ENCODE peak calls at places on chromosomes 5 and 9, in six cellular contexts. L is GM23338, X is HCT116, S is Panc1, U is HepG2, B is upper lobe of left lung. W is an unnamed sample.

GRCh38 chr5:96051401-96051830 is 89.8 kb upstream of the ELL2 start:
- ATAC-seq in L (no peak), X (no peak), S (no peak), U (no peak), B (no peak), W (no peak)

GRCh38 chr9:127185931-127186781 is 63.7 kb upstream of the ANGPTL2 start:
- ATAC-seq in L (no peak), X (no peak), S (no peak), U (peak; percentile 50), B (peak; percentile 88), W (peak; percentile 83)

GRCh38 chr9:34486572-34486971 is 28.0 kb downstream of the DNAI1 start:
- ATAC-seq in L (no peak), X (no peak), S (no peak), U (no peak), B (no peak), W (no peak)

GRCh38 chr5:176180781-176181180 is 57.4 kb upstream of the SIMC1 start:
- ATAC-seq in L (peak; percentile 48), X (no peak), S (peak; percentile 22), U (peak; percentile 41), B (no peak), W (no peak)

GRCh38 chr5:9524941-9525340 is 20.9 kb downstream of the SEMA5A start:
- ATAC-seq in L (no peak), X (no peak), S (no peak), U (no peak), B (no peak), W (no peak)

GRCh38 chr9:129242971-129243561 is 65.0 kb upstream of the IER5L start:
- ATAC-seq in L (peak; percentile 40), X (no peak), S (no peak), U (no peak), B (peak; percentile 82), W (peak; percentile 87)

GRCh38 chr5:5317976-5318375 is 104.5 kb upstream of the ICE1 start:
- ATAC-seq in L (no peak), X (no peak), S (no peak), U (no peak), B (no peak), W (no peak)

GRCh38 chr5:134603059-134603458 is 29.6 kb downstream of the SAR1B start:
- ATAC-seq in L (no peak), X (no peak), S (no peak), U (no peak), B (no peak), W (no peak)

GRCh38 chr9:14131353-14132088 is 182.4 kb downstream of the NFIB start:
- ATAC-seq in L (no peak), X (no peak), S (no peak), U (no peak), B (no peak), W (no peak)

GRCh38 chr5:32290922-32291321 is 21.8 kb downstream of the MTMR12 start:
- ATAC-seq in L (no peak), X (no peak), S (no peak), U (no peak), B (no peak), W (no peak)

GRCh38 chr5:167952278-167952990 is 339.0 kb upstream of the WWC1 start:
- ATAC-seq in L (peak; percentile 74), X (no peak), S (peak; percentile 92), U (no peak), B (no peak), W (no peak)

GRCh38 chr5:61649971-61650370 is 317.9 kb downstream of the ZSWIM6 start:
- ATAC-seq in L (no peak), X (no peak), S (no peak), U (no peak), B (no peak), W (no peak)

GRCh38 chr5:172303090-172303995 is 19.8 kb upstream of the UBTD2 start:
- ATAC-seq in L (peak; percentile 52), X (peak; percentile 69), S (peak; percentile 74), U (peak; percentile 72), B (peak; percentile 89), W (peak; percentile 78)

GRCh38 chr5:8135742-8136141 is 266.8 kb downstream of the MTRR start:
- ATAC-seq in L (no peak), X (no peak), S (no peak), U (no peak), B (no peak), W (no peak)

GRCh38 chr5:73419414-73420390 is 28.9 kb downstream of the FOXD1 start:
- ATAC-seq in L (peak; percentile 83), X (no peak), S (peak; percentile 46), U (no peak), B (peak; percentile 63), W (peak; percentile 33)

GRCh38 chr5:95969055-95969454 is 7.4 kb upstream of the ELL2 start:
- ATAC-seq in L (no peak), X (no peak), S (no peak), U (no peak), B (no peak), W (no peak)

GRCh38 chr5:93622240-93622885 is 39.3 kb downstream of the NR2F1 start:
- ATAC-seq in L (peak; percentile 9), X (no peak), S (no peak), U (peak; percentile 7), B (peak; percentile 48), W (peak; percentile 5)

GRCh38 chr5:133050500-133050899 is 1.3 kb upstream of the HSPA4 start:
- ATAC-seq in L (peak; percentile 28), X (no peak), S (no peak), U (no peak), B (no peak), W (no peak)

GRCh38 chr9:3980771-3981170 is 319.1 kb downstream of the GLIS3 start:
- ATAC-seq in L (no peak), X (no peak), S (no peak), U (no peak), B (no peak), W (peak; percentile 31)

GRCh38 chr5:8446179-8446578 is 577.2 kb downstream of the MTRR start:
- ATAC-seq in L (no peak), X (no peak), S (no peak), U (no peak), B (no peak), W (no peak)

DNA sequence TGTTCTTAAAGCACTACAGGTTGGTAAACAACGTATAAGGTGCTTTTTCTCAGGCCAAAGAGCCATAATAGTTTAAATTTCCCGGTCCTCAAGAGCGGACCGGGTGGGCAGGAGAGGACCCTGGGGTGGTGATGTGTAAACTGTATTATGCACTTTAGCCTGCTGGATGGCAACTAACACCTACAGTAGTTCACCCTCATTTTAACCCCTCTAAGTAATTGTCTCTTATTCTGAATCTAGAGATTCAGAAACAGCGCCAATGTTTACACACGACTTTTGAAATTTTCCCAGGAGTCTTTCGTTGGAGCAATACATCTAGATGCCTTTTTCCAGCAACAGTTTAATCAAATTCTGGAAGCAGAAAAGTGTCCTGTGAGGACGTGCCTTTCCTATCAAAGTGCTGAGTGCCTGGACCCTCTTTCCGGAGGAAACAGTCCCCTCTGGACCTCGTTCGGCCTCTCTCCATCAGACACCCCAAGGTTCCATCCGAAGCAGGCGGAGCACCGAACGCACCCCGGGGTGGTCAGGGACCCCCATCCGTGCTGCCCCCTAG is 676 bp upstream of the OCLN start:
- ATAC-seq in L (no peak), X (no peak), S (no peak), U (no peak), B (no peak), W (no peak)
- H3K4me1 ChIP-seq in L (peaks cover 32% of the 10 kb centered on the region), X (peaks cover 34% of the 10 kb centered on the region), S (peaks cover 25% of the 10 kb centered on the region), U (peaks cover 61% of the 10 kb centered on the region), B (peaks cover 10% of the 10 kb centered on the region), W (no peaks in the 10 kb centered on the region)

DNA sequence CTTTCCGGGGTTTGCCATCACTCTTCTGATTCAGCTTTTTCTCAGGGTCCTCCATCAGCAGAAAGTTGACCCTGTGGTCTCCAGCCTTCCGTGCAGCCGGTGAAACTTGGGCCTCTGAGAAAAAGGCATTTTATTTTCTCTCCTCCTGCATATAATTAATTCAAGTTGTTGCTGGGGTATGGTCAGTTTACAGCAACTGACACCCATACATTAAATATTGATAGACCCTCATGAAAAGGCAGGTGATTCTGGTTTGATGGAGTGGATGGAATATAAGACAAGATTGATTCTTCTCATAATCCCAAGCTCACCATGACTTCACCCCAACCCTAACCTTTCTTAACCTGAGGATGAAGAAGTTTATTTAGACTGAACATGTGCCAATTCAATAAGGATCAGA is at the start of gene GRXCR2:
- ATAC-seq in L (no peak), X (no peak), S (no peak), U (no peak), B (no peak), W (no peak)
- H3K27ac ChIP-seq in L (no peak within 1 kb of the TSS), X (no peak within 1 kb of the TSS), S (no peak within 1 kb of the TSS), U (no peak within 1 kb of the TSS), B (no peak within 1 kb of the TSS), W (no peak within 1 kb of the TSS)

DNA sequence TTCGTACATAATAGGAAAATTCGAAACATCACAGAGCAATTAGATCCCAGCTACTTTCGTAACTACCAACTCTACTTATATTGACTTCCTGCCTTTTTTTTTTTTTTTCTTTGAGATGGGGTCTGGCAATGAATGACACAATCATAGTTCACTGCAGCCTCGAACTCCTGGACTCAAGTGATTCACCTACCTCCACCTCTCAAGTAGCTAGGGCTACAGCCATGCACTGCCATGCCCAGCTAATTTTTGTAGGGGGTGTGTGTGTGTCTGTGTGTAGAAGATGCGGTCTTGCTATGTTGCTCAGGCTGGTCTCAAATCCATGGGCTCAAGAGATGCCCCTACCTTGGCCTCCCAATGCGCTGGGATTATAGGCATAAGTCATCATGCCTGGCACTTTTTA is 5.8 kb upstream of the PAIP2 start:
- ATAC-seq in L (peak; percentile 26), X (peak; percentile 31), S (peak; percentile 25), U (peak; percentile 18), B (no peak), W (no peak)
- TF ChIP-seq POLR2AphosphoS5 in L (no peak), X (peak; percentile 42), S (no peak), U (no peak), B (no peak), W (no peak)

GRCh38 chr5:130871346-130872086 is 293.5 kb downstream of the HINT1 start:
- ATAC-seq in L (peak; percentile 63), X (peak; percentile 85), S (no peak), U (peak; percentile 71), B (peak; percentile 80), W (no peak)

GRCh38 chr5:130874861-130875419 is 290.1 kb downstream of the HINT1 start:
- ATAC-seq in L (no peak), X (no peak), S (no peak), U (no peak), B (no peak), W (no peak)

DNA sequence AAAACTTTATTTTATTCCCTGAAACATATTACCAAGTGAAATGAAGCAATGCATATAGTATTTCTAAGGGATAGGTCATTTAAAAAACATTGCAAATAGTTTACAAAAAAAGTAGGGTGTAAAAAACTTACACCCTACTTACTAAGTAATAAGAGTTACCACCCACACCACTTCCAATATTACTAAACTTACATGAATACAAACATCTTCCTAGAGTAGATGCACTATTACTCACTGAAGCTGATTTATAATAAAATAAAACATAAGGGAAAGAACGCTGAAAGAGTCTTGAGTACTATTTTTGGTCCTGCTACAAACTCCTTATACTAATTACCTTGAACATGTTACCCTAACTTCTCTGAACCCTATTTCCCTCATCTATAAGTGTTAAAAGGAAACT is 289.4 kb downstream of the HINT1 start:
- ATAC-seq in L (no peak), X (no peak), S (no peak), U (no peak), B (no peak), W (no peak)
- H3K4me1 ChIP-seq in L (peaks cover 4% of the 10 kb centered on the region), X (no peaks in the 10 kb centered on the region), S (no peaks in the 10 kb centered on the region), U (no peaks in the 10 kb centered on the region), B (no peaks in the 10 kb centered on the region), W (no peaks in the 10 kb centered on the region)

DNA sequence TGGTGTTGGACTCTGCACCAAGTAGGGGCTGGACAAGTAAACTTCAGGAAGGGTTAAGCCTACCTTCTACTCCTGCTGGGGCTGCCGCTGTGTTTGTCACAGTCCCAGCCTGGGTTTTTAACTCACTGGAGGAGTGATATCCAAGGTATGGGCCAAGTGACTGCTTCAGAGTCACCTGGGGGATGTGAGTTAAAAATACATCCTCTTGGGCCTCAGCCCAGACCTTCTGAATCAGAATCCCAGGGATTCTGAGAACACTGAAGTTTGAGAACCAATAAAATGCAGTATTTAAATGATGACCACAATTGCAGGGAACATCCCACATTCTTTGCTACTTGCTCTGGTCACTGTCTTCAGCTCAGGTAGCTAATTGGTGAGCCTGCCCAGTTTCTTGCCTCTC is 95.1 kb upstream of the DNAH5 start:
- ATAC-seq in L (no peak), X (peak; percentile 2), S (no peak), U (no peak), B (no peak), W (no peak)
- H3K27ac ChIP-seq in L (no peak overlapping the region), X (peak overlapping the region; percentile 96), S (peak overlapping the region; percentile 100), U (no peak overlapping the region), B (no peak overlapping the region), W (no peak overlapping the region)

W was measured in gastroesophageal sphincter.